ENCODE peak calls at places on chromosome 15, in eight cellular contexts. One of them, this sample, is unnamed.

GRCh38 chr15:25784876-25785642 is 78.1 kb downstream of the ATP10A start:
- DNase-seq in colonic mucosa: no peak
- DNase-seq in HepG2: no peak
- DNase-seq in GM23248: peak
- DNase-seq in neural progenitor cell: no peak
- DNase-seq in adipocyte: peak
- DNase-seq in IMR-90: peak
- DNase-seq in mesenchymal stem cell: peak
- DNase-seq in this sample: no peak

GRCh38 chr15:38398134-38398533 is 55.8 kb upstream of the FAM98B start:
- DNase-seq in colonic mucosa: no peak
- DNase-seq in HepG2: peak
- DNase-seq in GM23248: peak
- DNase-seq in neural progenitor cell: no peak
- DNase-seq in adipocyte: peak
- DNase-seq in IMR-90: peak
- DNase-seq in mesenchymal stem cell: peak
- DNase-seq in this sample: no peak

GRCh38 chr15:57323806-57324589 is 52.3 kb upstream of the CGNL1 start:
- DNase-seq in colonic mucosa: peak
- DNase-seq in HepG2: no peak
- DNase-seq in GM23248: no peak
- DNase-seq in neural progenitor cell: peak
- DNase-seq in adipocyte: no peak
- DNase-seq in IMR-90: peak
- DNase-seq in mesenchymal stem cell: no peak
- DNase-seq in this sample: peak

GRCh38 chr15:67501177-67501835 is 19.6 kb upstream of the C15orf61 start:
- DNase-seq in colonic mucosa: no peak
- DNase-seq in HepG2: peak
- DNase-seq in GM23248: peak
- DNase-seq in neural progenitor cell: no peak
- DNase-seq in adipocyte: peak
- DNase-seq in IMR-90: peak
- DNase-seq in mesenchymal stem cell: peak
- DNase-seq in this sample: no peak

GRCh38 chr15:28861031-28861534 is 12.6 kb upstream of the GOLGA6L7 start:
- DNase-seq in colonic mucosa: no peak
- DNase-seq in HepG2: no peak
- DNase-seq in GM23248: no peak
- DNase-seq in neural progenitor cell: no peak
- DNase-seq in adipocyte: peak
- DNase-seq in IMR-90: peak
- DNase-seq in mesenchymal stem cell: peak
- DNase-seq in this sample: no peak

GRCh38 chr15:89898628-89899302 is 5.0 kb upstream of the AP3S2 start:
- DNase-seq in colonic mucosa: no peak
- DNase-seq in HepG2: peak
- DNase-seq in GM23248: peak
- DNase-seq in neural progenitor cell: peak
- DNase-seq in adipocyte: peak
- DNase-seq in IMR-90: peak
- DNase-seq in mesenchymal stem cell: peak
- DNase-seq in this sample: peak

GRCh38 chr15:68371160-68371559 is 60.8 kb downstream of the ITGA11 start:
- DNase-seq in colonic mucosa: no peak
- DNase-seq in HepG2: no peak
- DNase-seq in GM23248: no peak
- DNase-seq in neural progenitor cell: no peak
- DNase-seq in adipocyte: no peak
- DNase-seq in IMR-90: no peak
- DNase-seq in mesenchymal stem cell: no peak
- DNase-seq in this sample: no peak

GRCh38 chr15:90388462-90389182 is 580 bp downstream of the IQGAP1 start:
- DNase-seq in colonic mucosa: peak
- DNase-seq in HepG2: peak
- DNase-seq in GM23248: peak
- DNase-seq in neural progenitor cell: peak
- DNase-seq in adipocyte: peak
- DNase-seq in IMR-90: peak
- DNase-seq in mesenchymal stem cell: peak
- DNase-seq in this sample: peak

GRCh38 chr15:54119056-54119455 is 140.8 kb downstream of the UNC13C start:
- DNase-seq in colonic mucosa: no peak
- DNase-seq in HepG2: no peak
- DNase-seq in GM23248: no peak
- DNase-seq in neural progenitor cell: no peak
- DNase-seq in adipocyte: no peak
- DNase-seq in IMR-90: no peak
- DNase-seq in mesenchymal stem cell: no peak
- DNase-seq in this sample: no peak

GRCh38 chr15:64636541-64636940 is 138.8 kb downstream of the RBPMS2 start:
- DNase-seq in colonic mucosa: no peak
- DNase-seq in HepG2: no peak
- DNase-seq in GM23248: no peak
- DNase-seq in neural progenitor cell: no peak
- DNase-seq in adipocyte: peak
- DNase-seq in IMR-90: no peak
- DNase-seq in mesenchymal stem cell: peak
- DNase-seq in this sample: no peak

GRCh38 chr15:72172796-72173195 is 24.8 kb downstream of the GRAMD2A start:
- DNase-seq in colonic mucosa: no peak
- DNase-seq in HepG2: no peak
- DNase-seq in GM23248: no peak
- DNase-seq in neural progenitor cell: no peak
- DNase-seq in adipocyte: no peak
- DNase-seq in IMR-90: no peak
- DNase-seq in mesenchymal stem cell: no peak
- DNase-seq in this sample: no peak

GRCh38 chr15:56964182-56964581 is 45.7 kb downstream of the TCF12 start:
- DNase-seq in colonic mucosa: no peak
- DNase-seq in HepG2: no peak
- DNase-seq in GM23248: peak
- DNase-seq in neural progenitor cell: no peak
- DNase-seq in adipocyte: peak
- DNase-seq in IMR-90: peak
- DNase-seq in mesenchymal stem cell: peak
- DNase-seq in this sample: no peak

GRCh38 chr15:99925661-99926461 is 192.6 kb upstream of the LYSMD4 start:
- DNase-seq in colonic mucosa: peak
- DNase-seq in HepG2: no peak
- DNase-seq in GM23248: peak
- DNase-seq in neural progenitor cell: peak
- DNase-seq in adipocyte: peak
- DNase-seq in IMR-90: no peak
- DNase-seq in mesenchymal stem cell: peak
- DNase-seq in this sample: peak

GRCh38 chr15:92164327-92165000 is 229.2 kb upstream of the ST8SIA2 start:
- DNase-seq in colonic mucosa: peak
- DNase-seq in HepG2: peak
- DNase-seq in GM23248: peak
- DNase-seq in neural progenitor cell: peak
- DNase-seq in adipocyte: peak
- DNase-seq in IMR-90: peak
- DNase-seq in mesenchymal stem cell: peak
- DNase-seq in this sample: peak

GRCh38 chr15:72227192-72227586 is 3.8 kb downstream of the PKM start:
- DNase-seq in colonic mucosa: peak
- DNase-seq in HepG2: peak
- DNase-seq in GM23248: peak
- DNase-seq in neural progenitor cell: no peak
- DNase-seq in adipocyte: peak
- DNase-seq in IMR-90: peak
- DNase-seq in mesenchymal stem cell: peak
- DNase-seq in this sample: no peak

GRCh38 chr15:31297880-31298456 is 28.7 kb upstream of the KLF13 start:
- DNase-seq in colonic mucosa: peak
- DNase-seq in HepG2: no peak
- DNase-seq in GM23248: no peak
- DNase-seq in neural progenitor cell: no peak
- DNase-seq in adipocyte: no peak
- DNase-seq in IMR-90: no peak
- DNase-seq in mesenchymal stem cell: no peak
- DNase-seq in this sample: peak

GRCh38 chr15:36275656-36276055 is 303.8 kb upstream of the CDIN1 start:
- DNase-seq in colonic mucosa: no peak
- DNase-seq in HepG2: no peak
- DNase-seq in GM23248: no peak
- DNase-seq in neural progenitor cell: no peak
- DNase-seq in adipocyte: no peak
- DNase-seq in IMR-90: no peak
- DNase-seq in mesenchymal stem cell: no peak
- DNase-seq in this sample: no peak

GRCh38 chr15:88648357-88649214 is 9.8 kb downstream of the ISG20 start:
- DNase-seq in colonic mucosa: peak
- DNase-seq in HepG2: no peak
- DNase-seq in GM23248: peak
- DNase-seq in neural progenitor cell: no peak
- DNase-seq in adipocyte: no peak
- DNase-seq in IMR-90: peak
- DNase-seq in mesenchymal stem cell: peak
- DNase-seq in this sample: peak

GRCh38 chr15:36484038-36484778 is 95.2 kb upstream of the CDIN1 start:
- DNase-seq in colonic mucosa: no peak
- DNase-seq in HepG2: no peak
- DNase-seq in GM23248: peak
- DNase-seq in neural progenitor cell: no peak
- DNase-seq in adipocyte: no peak
- DNase-seq in IMR-90: peak
- DNase-seq in mesenchymal stem cell: no peak
- DNase-seq in this sample: no peak

GRCh38 chr15:25844981-25845680 is 18.0 kb downstream of the ATP10A start:
- DNase-seq in colonic mucosa: no peak
- DNase-seq in HepG2: no peak
- DNase-seq in GM23248: no peak
- DNase-seq in neural progenitor cell: no peak
- DNase-seq in adipocyte: no peak
- DNase-seq in IMR-90: no peak
- DNase-seq in mesenchymal stem cell: no peak
- DNase-seq in this sample: no peak

GRCh38 chr15:42306681-42307080 is 33.4 kb upstream of the TMEM87A start:
- DNase-seq in colonic mucosa: no peak
- DNase-seq in HepG2: no peak
- DNase-seq in GM23248: no peak
- DNase-seq in neural progenitor cell: no peak
- DNase-seq in adipocyte: no peak
- DNase-seq in IMR-90: no peak
- DNase-seq in mesenchymal stem cell: no peak
- DNase-seq in this sample: no peak

DNA sequence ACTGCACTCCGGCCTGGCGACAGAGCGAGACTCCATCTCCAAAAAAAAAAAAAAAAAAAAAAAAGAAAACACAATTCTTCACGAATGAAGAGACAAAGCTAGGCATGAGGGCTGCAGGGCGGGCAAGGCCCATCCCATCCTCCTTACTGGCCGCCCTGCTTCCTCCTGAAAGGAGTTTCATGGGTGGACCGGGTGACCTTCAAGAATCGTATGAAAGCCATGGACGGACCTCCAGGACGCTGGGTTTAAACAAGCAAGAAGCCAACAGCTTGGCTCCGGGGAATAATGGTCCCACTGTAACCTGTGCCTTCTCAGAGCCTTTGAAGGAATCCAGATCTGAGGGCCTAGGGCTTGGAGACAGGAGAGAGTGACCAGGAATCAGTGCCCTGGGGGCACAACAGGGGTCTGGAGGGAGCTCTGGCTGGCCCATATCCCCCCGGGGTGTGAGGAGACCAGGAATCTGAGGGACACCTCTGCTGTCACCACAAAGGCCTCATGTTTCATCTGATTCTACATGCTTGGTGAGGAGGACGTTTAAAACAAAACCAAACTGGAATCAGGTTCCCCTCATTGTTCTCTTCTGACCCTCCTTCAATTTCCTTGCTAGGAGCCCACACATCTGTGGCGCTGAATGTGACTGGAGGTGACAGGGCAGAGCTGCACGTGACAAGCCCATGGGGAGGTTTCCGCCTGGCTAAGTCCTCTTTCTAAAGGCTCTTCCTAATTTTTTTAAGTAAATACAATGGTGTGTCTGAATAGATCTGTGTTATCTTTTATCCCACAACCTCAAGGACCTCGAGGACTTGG is 46.1 kb downstream of the WHAMM start:
- DNase-seq in colonic mucosa: no peak
- DNase-seq in HepG2: no peak
- DNase-seq in GM23248: no peak
- DNase-seq in neural progenitor cell: peak
- DNase-seq in adipocyte: no peak
- DNase-seq in IMR-90: no peak
- DNase-seq in mesenchymal stem cell: no peak
- DNase-seq in this sample: no peak
- H3K9ac ChIP-seq in colonic mucosa: no peak
- H3K9ac ChIP-seq in HepG2: peak
- H3K9ac ChIP-seq in GM23248: no peak
- H3K9ac ChIP-seq in neural progenitor cell: no peak
- H3K9ac ChIP-seq in adipocyte: no peak
- H3K9ac ChIP-seq in IMR-90: no peak
- H3K9ac ChIP-seq in mesenchymal stem cell: no peak
- H3K9ac ChIP-seq in this sample: no peak

GRCh38 chr15:33778911-33779310 is 189.4 kb upstream of the CHRM5 start:
- DNase-seq in colonic mucosa: no peak
- DNase-seq in HepG2: no peak
- DNase-seq in GM23248: no peak
- DNase-seq in neural progenitor cell: no peak
- DNase-seq in adipocyte: no peak
- DNase-seq in IMR-90: no peak
- DNase-seq in mesenchymal stem cell: no peak
- DNase-seq in this sample: no peak
- H3K9ac ChIP-seq in colonic mucosa: no peak
- H3K9ac ChIP-seq in HepG2: no peak
- H3K9ac ChIP-seq in GM23248: no peak
- H3K9ac ChIP-seq in neural progenitor cell: no peak
- H3K9ac ChIP-seq in adipocyte: no peak
- H3K9ac ChIP-seq in IMR-90: no peak
- H3K9ac ChIP-seq in mesenchymal stem cell: no peak
- H3K9ac ChIP-seq in this sample: no peak

DNA sequence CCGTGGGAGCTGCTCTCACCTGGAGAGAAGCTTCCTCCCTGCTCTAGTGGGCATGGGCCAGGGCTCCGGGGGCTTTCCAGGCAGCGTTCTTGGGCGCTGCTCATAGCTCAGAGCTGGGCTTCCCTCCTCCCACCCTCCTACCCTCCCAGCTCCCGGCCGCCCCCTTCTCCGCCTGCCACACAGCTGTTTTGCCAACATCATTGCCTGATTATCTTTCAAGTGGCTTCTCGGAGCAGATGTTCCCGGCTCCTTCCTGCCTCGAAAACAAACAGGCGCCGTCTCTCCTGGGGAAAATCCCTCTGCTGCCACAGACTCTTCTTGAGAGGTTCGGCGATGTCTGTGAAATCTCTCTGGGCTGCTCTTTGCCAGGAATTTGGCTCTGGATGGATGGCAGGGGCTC is 195.6 kb downstream of the RPLP1 start:
- DNase-seq in colonic mucosa: no peak
- DNase-seq in HepG2: no peak
- DNase-seq in GM23248: peak
- DNase-seq in neural progenitor cell: no peak
- DNase-seq in adipocyte: peak
- DNase-seq in IMR-90: no peak
- DNase-seq in mesenchymal stem cell: peak
- DNase-seq in this sample: peak
- H3K9ac ChIP-seq in colonic mucosa: no peak
- H3K9ac ChIP-seq in HepG2: no peak
- H3K9ac ChIP-seq in GM23248: no peak
- H3K9ac ChIP-seq in neural progenitor cell: no peak
- H3K9ac ChIP-seq in adipocyte: no peak
- H3K9ac ChIP-seq in IMR-90: no peak
- H3K9ac ChIP-seq in mesenchymal stem cell: peak
- H3K9ac ChIP-seq in this sample: no peak

GRCh38 chr15:33200903-33201302 is 6.4 kb upstream of the FMN1 start:
- DNase-seq in colonic mucosa: no peak
- DNase-seq in HepG2: no peak
- DNase-seq in GM23248: no peak
- DNase-seq in neural progenitor cell: peak
- DNase-seq in adipocyte: no peak
- DNase-seq in IMR-90: no peak
- DNase-seq in mesenchymal stem cell: no peak
- DNase-seq in this sample: no peak
- H3K9ac ChIP-seq in colonic mucosa: no peak
- H3K9ac ChIP-seq in HepG2: no peak
- H3K9ac ChIP-seq in GM23248: no peak
- H3K9ac ChIP-seq in neural progenitor cell: no peak
- H3K9ac ChIP-seq in adipocyte: no peak
- H3K9ac ChIP-seq in IMR-90: no peak
- H3K9ac ChIP-seq in mesenchymal stem cell: no peak
- H3K9ac ChIP-seq in this sample: peak

This sample was measured in endodermal cell.